ENCODE peak calls at places on chromosomes 3 and 15, in seven cellular contexts. E, F, C, K, W, L and A are unnamed samples.

GRCh38 chr3:64740232-64740631 is 52.4 kb upstream of the ADAMTS9 start:
- DNase-seq in L (no peak), E (no peak), F (no peak), K (no peak), W (no peak), C (no peak), A (peak)

GRCh38 chr3:71031914-71032521 is 551.5 kb downstream of the FOXP1 start:
- DNase-seq in F (no peak), W (no peak), C (no peak), L (no peak), E (no peak), K (no peak), A (no peak)

GRCh38 chr3:127413871-127414270 is 126.0 kb upstream of the PRR20G start:
- DNase-seq in C (no peak), L (no peak), F (no peak), W (no peak), K (no peak), E (peak), A (no peak)

GRCh38 chr3:149476135-149476684 is 1.7 kb downstream of the TM4SF4 start:
- DNase-seq in W (no peak), L (no peak), C (no peak), K (no peak), F (no peak), E (no peak), A (no peak)

GRCh38 chr3:6861989-6862879 is 1.3 kb downstream of the GRM7 start:
- DNase-seq in K (no peak), F (no peak), L (no peak), C (no peak), W (no peak), E (peak), A (no peak)

GRCh38 chr3:195010551-195011100 is 260.3 kb downstream of the XXYLT1 start:
- DNase-seq in E (peak), C (no peak), F (no peak), K (peak), W (no peak), L (no peak), A (no peak)

GRCh38 chr3:142958707-142959106 is 4.8 kb downstream of the PAQR9 start:
- DNase-seq in F (peak), L (peak), K (no peak), C (no peak), E (no peak), W (peak), A (peak)

GRCh38 chr15:91926871-91927270 is 73.4 kb downstream of the SLCO3A1 start:
- DNase-seq in W (no peak), F (no peak), C (no peak), E (no peak), L (no peak), K (no peak), A (no peak)

GRCh38 chr15:46855388-46855787 is 861.9 kb upstream of the SEMA6D start:
- DNase-seq in E (no peak), F (no peak), W (no peak), K (no peak), L (no peak), C (no peak), A (no peak)

GRCh38 chr15:41218851-41219250 is 11.7 kb downstream of the EXD1 start:
- DNase-seq in W (no peak), E (no peak), L (no peak), K (no peak), C (no peak), F (no peak), A (no peak)

GRCh38 chr3:168977696-168978374 is 685.7 kb downstream of the MECOM start:
- DNase-seq in E (no peak), C (no peak), L (no peak), W (no peak), F (no peak), K (no peak), A (no peak)

GRCh38 chr3:129228891-129229585 is 20.4 kb upstream of the COPG1 start:
- DNase-seq in L (peak), C (no peak), W (peak), E (peak), K (no peak), F (peak), A (peak)

GRCh38 chr15:53665930-53666329 is 93.5 kb downstream of the WDR72 start:
- DNase-seq in K (no peak), W (no peak), E (no peak), L (peak), F (no peak), C (no peak), A (no peak)
- TF ChIP-seq CTCF in K (no peak), W (no peak), E (peak), L (peak), F (no peak), C (no peak), A (peak)

DNA sequence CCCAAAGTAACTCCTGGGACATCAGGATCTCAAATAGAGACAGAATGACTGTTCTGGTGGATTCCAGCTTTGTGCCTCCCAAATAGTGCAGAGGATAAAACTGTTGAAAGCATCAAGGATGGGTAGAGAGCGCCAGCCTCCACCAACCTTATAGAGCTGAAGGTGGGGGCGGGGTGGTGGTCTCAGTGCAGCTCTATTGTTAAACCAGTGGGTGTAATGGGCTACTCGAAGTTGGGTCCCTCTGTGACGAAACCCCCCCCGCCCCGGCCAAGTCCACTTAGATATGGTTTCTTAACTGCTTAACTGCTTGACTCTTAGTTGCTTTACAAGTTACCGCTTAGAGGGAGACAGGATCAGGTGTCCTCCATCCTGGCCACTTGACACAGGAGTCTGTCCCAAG is 22.7 kb downstream of the DHX30 start:
- DNase-seq in E (peak), F (no peak), K (no peak), W (peak), L (no peak), C (no peak), A (no peak)
- H3K27ac ChIP-seq in E (no peak), F (peak), K (peak), W (peak), L (peak), C (peak), A (peak)

DNA sequence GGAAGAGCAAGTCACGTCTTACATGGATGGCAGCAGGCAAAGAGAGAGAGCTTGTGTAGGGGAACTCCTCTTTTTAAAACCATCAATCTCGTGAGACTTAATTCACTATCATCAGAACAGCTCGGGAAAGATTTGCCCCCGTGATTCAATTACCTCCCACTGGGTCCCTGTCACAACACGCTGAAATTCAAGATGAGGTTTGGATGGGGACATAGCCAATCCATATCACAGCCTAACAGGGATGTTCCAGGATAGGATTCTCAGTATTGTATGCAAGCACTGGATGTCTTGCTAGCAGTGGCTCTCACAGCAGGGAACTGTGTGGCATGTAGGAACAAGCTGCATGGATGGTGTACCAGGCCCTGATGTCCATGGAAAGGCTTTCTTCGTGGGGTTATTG is 47.8 kb upstream of the SLC24A5 start:
- DNase-seq in K (no peak), L (no peak), C (no peak), W (no peak), E (no peak), F (no peak), A (no peak)
- H3K4me3 ChIP-seq in K (no peak), L (no peak), C (no peak), W (no peak), E (no peak), F (no peak), A (no peak)

DNA sequence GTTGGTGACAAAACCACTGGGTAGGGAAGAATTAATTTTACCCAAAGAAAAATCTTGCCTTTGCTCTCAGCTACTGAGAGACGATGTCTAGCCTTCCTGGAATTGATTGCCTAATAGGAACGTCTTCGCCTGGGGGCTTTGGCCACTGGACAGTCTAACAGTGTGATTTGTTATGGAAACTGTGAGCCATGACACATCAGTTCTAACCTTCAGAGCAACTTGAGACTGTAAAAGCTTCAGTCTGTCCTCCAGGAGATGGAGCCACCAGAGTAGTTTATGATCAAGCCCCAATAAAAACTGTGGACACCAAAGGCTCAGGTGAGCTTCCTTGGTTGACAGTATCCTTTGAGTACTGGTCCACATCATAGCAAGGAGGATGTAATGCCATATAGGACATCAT is 235.8 kb upstream of the TMCO5A start:
- DNase-seq in E (no peak), C (no peak), L (peak), W (no peak), K (no peak), F (no peak), A (peak)
- TF ChIP-seq CTCF in E (peak), C (no peak), L (peak), W (no peak), K (no peak), F (no peak), A (no peak)

GRCh38 chr3:107632576-107632975 is 109.8 kb downstream of the BBX start:
- DNase-seq in L (no peak), W (no peak), C (no peak), K (no peak), E (no peak), F (no peak), A (no peak)

GRCh38 chr3:107634142-107634489 is 111.4 kb downstream of the BBX start:
- DNase-seq in E (no peak), L (no peak), W (no peak), F (no peak), K (no peak), C (no peak), A (no peak)

GRCh38 chr3:107629556-107629955 is 106.8 kb downstream of the BBX start:
- DNase-seq in W (no peak), L (no peak), F (no peak), C (no peak), K (no peak), E (no peak), A (no peak)

GRCh38 chr3:107630779-107631178 is 108.0 kb downstream of the BBX start:
- DNase-seq in W (no peak), C (no peak), K (no peak), L (no peak), E (no peak), F (no peak), A (no peak)

GRCh38 chr3:107633327-107634141 is 110.8 kb downstream of the BBX start:
- DNase-seq in F (no peak), W (no peak), C (no peak), L (no peak), E (no peak), K (no peak), A (no peak)
- H3K27ac ChIP-seq in F (no peak), W (no peak), C (no peak), L (no peak), E (no peak), K (no peak), A (no peak)

GRCh38 chr3:73423133-73423532 is 201.6 kb downstream of the PDZRN3 start:
- DNase-seq in F (no peak), W (no peak), L (no peak), K (no peak), C (no peak), E (no peak), A (no peak)
- H3K4me3 ChIP-seq in F (no peak), W (no peak), L (no peak), K (no peak), C (no peak), E (no peak), A (no peak)

DNA sequence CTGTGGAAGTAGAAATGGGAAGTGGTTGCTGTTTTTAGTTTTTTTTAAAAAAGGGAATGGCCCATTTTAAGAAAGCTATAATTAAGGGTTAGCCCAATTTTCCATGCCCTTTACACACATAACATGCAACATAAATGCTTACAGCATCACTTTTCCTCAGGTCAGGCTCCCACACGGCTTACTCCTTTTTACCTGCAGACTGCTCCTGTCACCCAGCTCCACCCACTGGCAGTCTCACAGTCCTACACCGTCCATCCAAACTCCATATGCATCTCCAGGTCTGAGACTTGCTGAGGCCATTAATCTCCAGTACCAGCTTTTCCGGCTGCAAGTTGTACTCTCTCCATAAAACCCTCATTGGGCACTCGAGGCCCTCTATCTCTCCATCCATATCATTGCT is 19.7 kb downstream of the MORC1 start:
- DNase-seq in W (peak), K (no peak), L (peak), F (no peak), C (no peak), E (peak), A (no peak)
- TF ChIP-seq CTCF in W (peak), K (peak), L (peak), F (no peak), C (no peak), E (peak), A (peak)

DNA sequence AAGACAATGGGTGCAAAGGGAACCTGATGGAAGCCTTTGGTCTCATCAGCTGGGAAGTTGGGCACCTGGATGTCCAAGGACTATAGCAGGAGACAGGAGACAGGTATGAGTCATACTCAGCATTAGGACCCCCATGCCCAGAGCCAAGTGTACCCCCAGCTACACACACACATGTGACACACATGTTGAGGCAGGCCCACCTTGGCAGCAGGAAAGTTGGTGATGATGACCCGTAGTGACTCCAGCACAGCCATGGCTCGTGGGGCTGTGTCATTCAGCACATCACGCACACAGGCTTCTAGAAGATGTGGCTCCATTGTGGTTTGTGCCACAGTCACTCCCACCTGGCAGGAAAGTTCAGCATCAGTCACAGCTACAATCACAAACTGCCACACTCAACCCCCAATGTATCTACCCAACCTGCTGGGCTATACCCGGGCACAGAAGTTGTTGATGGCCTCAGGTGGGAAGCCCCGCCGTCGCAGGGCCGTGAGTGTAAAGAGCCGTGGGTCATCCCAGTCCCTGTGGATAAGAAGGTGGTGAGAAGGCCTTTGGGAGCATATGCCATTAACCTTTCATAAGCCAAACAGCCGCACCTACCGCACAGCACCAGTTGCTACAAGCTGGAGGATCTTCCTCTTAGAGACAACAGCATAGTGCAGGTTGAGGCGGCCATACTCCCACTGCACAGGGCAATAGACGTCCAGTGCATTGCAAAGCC is 5.2 kb upstream of the QRICH1 start:
- DNase-seq in C (no peak), K (no peak), W (no peak), F (no peak), E (no peak), L (no peak), A (no peak)
- H3K27ac ChIP-seq in C (no peak), K (no peak), W (peak), F (no peak), E (no peak), L (no peak), A (no peak)

GRCh38 chr3:45988804-45989203 is 6.8 kb downstream of the FYCO1 start:
- DNase-seq in W (no peak), F (no peak), C (no peak), L (peak), E (no peak), K (no peak), A (peak)
- H3K4me3 ChIP-seq in W (no peak), F (no peak), C (no peak), L (no peak), E (no peak), K (no peak), A (no peak)

GRCh38 chr3:46561951-46562350 is 4.2 kb downstream of the LRRC2 start:
- DNase-seq in E (no peak), W (no peak), F (no peak), L (peak), K (no peak), C (no peak), A (no peak)

GRCh38 chr3:46561511-46561910 is 4.6 kb downstream of the LRRC2 start:
- DNase-seq in F (peak), L (no peak), K (no peak), C (no peak), W (no peak), E (no peak), A (no peak)

GRCh38 chr3:46559030-46559704 is 6.9 kb downstream of the LRRC2 start:
- DNase-seq in W (no peak), E (no peak), K (no peak), C (no peak), F (no peak), L (no peak), A (no peak)

GRCh38 chr3:46557814-46558183 is 8.3 kb downstream of the LRRC2 start:
- DNase-seq in K (no peak), F (no peak), E (no peak), L (no peak), C (no peak), W (no peak), A (no peak)

DNA sequence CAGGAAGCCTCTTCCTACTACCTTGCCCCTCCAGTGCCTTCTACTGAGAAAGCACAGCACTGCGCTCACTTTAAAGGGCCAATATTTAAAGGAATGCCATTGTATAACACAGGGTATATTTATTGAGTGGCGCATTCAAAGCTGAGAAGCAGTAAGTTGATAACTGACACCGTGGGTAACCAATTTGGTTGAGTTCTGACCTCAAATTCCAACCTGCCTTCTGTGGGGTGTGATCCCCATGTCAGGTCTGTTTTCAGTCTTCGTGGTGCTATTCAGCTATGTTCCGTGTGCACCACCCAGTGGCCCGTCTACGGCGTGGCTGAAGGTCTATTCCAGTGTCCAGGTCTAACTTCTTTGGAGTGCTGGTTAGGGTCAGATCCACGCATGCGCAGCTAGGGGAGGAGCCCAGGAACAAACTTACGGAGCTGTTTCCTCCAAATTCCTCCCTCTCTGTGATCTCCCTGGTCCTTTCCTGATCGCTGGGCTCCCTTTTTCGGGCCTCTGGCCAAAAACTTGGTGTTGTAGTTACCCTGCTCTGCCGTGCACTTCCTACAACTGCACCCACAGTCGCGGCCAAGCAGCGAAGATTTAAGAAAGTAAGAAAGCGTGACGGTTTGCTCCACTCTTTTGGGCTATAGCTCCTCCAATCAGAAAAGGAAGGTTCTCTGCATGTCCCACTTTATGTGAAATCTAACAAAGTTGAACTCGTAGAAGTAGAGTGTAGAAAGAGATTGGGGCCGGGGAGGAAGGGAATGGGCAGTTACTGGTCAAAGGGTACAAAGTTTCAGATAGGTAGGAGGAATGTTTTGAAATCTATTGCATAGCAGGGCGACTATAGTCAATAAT is 7.7 kb downstream of the LRRC2 start:
- DNase-seq in E (peak), W (peak), F (peak), K (peak), L (peak), C (peak), A (peak)
- TF ChIP-seq CTCF in E (peak), W (peak), F (peak), K (peak), L (peak), C (peak), A (peak)